ENCODE peak calls at places on chromosomes 12 and 14, in nine cellular contexts. H, A, S, I, X, P, T, Z and M are unnamed samples.
A peak's percentile ranks its signal among the peaks of the same experiment; 100 is the strongest.

GRCh38 chr12:57261385-57261784 is 10.4 kb upstream of the STAC3 start:
- DNase-seq in H (no peak), A (no peak), S (no peak), I (no peak), X (no peak), P (no peak), T (no peak), Z (no peak), M (no peak)

GRCh38 chr14:92597873-92598548 is 84.4 kb downstream of the RIN3 start:
- DNase-seq in H (no peak), A (no peak), S (no peak), I (no peak), X (no peak), P (no peak), T (no peak), Z (no peak), M (no peak)

GRCh38 chr14:64516969-64517368 is 12.4 kb downstream of the ZBTB1 start:
- DNase-seq in H (no peak), A (no peak), S (no peak), I (no peak), X (no peak), P (no peak), T (no peak), Z (no peak), M (no peak)

GRCh38 chr14:24915958-24916595 is 133.9 kb downstream of the STXBP6 start:
- DNase-seq in H (no peak), A (no peak), S (peak; percentile 35), I (no peak), X (no peak), P (no peak), T (no peak), Z (no peak), M (no peak)

GRCh38 chr12:12784911-12785814 is at the start of gene APOLD1:
- DNase-seq in H (no peak), A (peak; percentile 22), S (no peak), I (peak; percentile 88), X (no peak), P (no peak), T (no peak), Z (no peak), M (peak; percentile 32)

GRCh38 chr14:63901434-63902085 is 48.8 kb downstream of the SYNE2 start:
- DNase-seq in H (no peak), A (peak; percentile 40), S (peak; percentile 60), I (no peak), X (no peak), P (no peak), T (no peak), Z (no peak), M (peak; percentile 58)

GRCh38 chr12:82730832-82731497 is 44.3 kb downstream of the TMTC2 start:
- DNase-seq in H (no peak), A (peak; percentile 29), S (peak; percentile 92), I (no peak), X (no peak), P (no peak), T (no peak), Z (no peak), M (no peak)

GRCh38 chr14:56633544-56633943 is 53.9 kb downstream of the TMEM260 start:
- DNase-seq in H (no peak), A (no peak), S (no peak), I (no peak), X (no peak), P (no peak), T (no peak), Z (no peak), M (no peak)

GRCh38 chr14:99633141-99633540 is 11.8 kb upstream of the HHIPL1 start:
- DNase-seq in H (no peak), A (no peak), S (no peak), I (no peak), X (no peak), P (no peak), T (no peak), Z (no peak), M (no peak)

GRCh38 chr14:85483037-85483436 is 46.9 kb upstream of the FLRT2 start:
- DNase-seq in H (no peak), A (no peak), S (peak; percentile 22), I (no peak), X (no peak), P (no peak), T (no peak), Z (no peak), M (no peak)

GRCh38 chr12:18859400-18859799 is 121.5 kb downstream of the CAPZA3 start:
- DNase-seq in H (no peak), A (no peak), S (no peak), I (no peak), X (no peak), P (no peak), T (no peak), Z (no peak), M (no peak)

GRCh38 chr14:94897092-94897491 is 127.2 kb upstream of the GSC start:
- DNase-seq in H (no peak), A (peak; percentile 82), S (peak; percentile 16), I (no peak), X (no peak), P (no peak), T (peak; percentile 12), Z (no peak), M (peak; percentile 5)

GRCh38 chr14:57875296-57875695 is 9.4 kb upstream of the SLC35F4 start:
- DNase-seq in H (no peak), A (no peak), S (no peak), I (no peak), X (no peak), P (no peak), T (no peak), Z (no peak), M (no peak)

GRCh38 chr12:116870306-116870705 is 10.9 kb downstream of the HRK start:
- DNase-seq in H (no peak), A (no peak), S (no peak), I (no peak), X (no peak), P (no peak), T (no peak), Z (no peak), M (no peak)

GRCh38 chr12:108257610-108258106 is 81.5 kb downstream of the CMKLR1 start:
- DNase-seq in H (no peak), A (no peak), S (no peak), I (no peak), X (no peak), P (no peak), T (no peak), Z (no peak), M (no peak)

GRCh38 chr12:38153737-38154061 is 162.9 kb upstream of the ALG10B start:
- DNase-seq in H (no peak), A (no peak), S (no peak), I (no peak), X (no peak), P (no peak), T (no peak), Z (no peak), M (no peak)

GRCh38 chr12:46790066-46790465 is 35.7 kb downstream of the SLC38A4 start:
- DNase-seq in H (no peak), A (no peak), S (no peak), I (no peak), X (no peak), P (no peak), T (no peak), Z (no peak), M (no peak)

GRCh38 chr12:6919588-6919987 is 5.2 kb downstream of the ENO2 start:
- DNase-seq in H (no peak), A (no peak), S (no peak), I (no peak), X (no peak), P (no peak), T (no peak), Z (no peak), M (no peak)

GRCh38 chr12:80441921-80442320 is 2.1 kb upstream of the PTPRQ start:
- DNase-seq in H (no peak), A (peak; percentile 17), S (peak; percentile 95), I (no peak), X (no peak), P (no peak), T (no peak), Z (no peak), M (peak; percentile 77)

GRCh38 chr14:73742520-73743238 is 28.5 kb upstream of the PNMA1 start:
- DNase-seq in H (no peak), A (no peak), S (no peak), I (no peak), X (no peak), P (no peak), T (no peak), Z (no peak), M (no peak)

GRCh38 chr12:4044101-4044500 is 170.9 kb upstream of the PARP11 start:
- DNase-seq in H (no peak), A (no peak), S (no peak), I (peak; percentile 17), X (no peak), P (no peak), T (no peak), Z (no peak), M (no peak)

GRCh38 chr12:52713960-52714886 is 10.9 kb upstream of the KRT77 start:
- DNase-seq in H (no peak), A (peak; percentile 31), S (no peak), I (no peak), X (no peak), P (no peak), T (no peak), Z (peak; percentile 42), M (no peak)

GRCh38 chr12:120362516-120363273 is 6.3 kb downstream of the MSI1 start:
- DNase-seq in H (no peak), A (no peak), S (no peak), I (no peak), X (no peak), P (no peak), T (no peak), Z (no peak), M (no peak)